ENCODE peak calls at places on chromosomes 7 and 10, in five cellular contexts. U is GM23248, W is neuronal stem cell, L is mammary epithelial cell, A is adipocyte. K is an unnamed sample.

GRCh38 chr10:87053121-87053520 is 33.0 kb downstream of the FAM25A start:
- DNase-seq in U (no peak), W (no peak), L (no peak), A (no peak), K (no peak)

GRCh38 chr7:43491984-43492383 is 90.9 kb upstream of the STK17A start:
- DNase-seq in U (peak), W (no peak), L (peak), A (peak), K (no peak)

GRCh38 chr7:35185908-35186731 is 67.8 kb downstream of the TBX20 start:
- DNase-seq in U (peak), W (peak), L (peak), A (peak), K (peak)

GRCh38 chr10:29652192-29652591 is 17.4 kb upstream of the SVIL start:
- DNase-seq in U (no peak), W (no peak), L (no peak), A (no peak), K (no peak)

GRCh38 chr10:114648368-114648767 is 9.7 kb downstream of the ABLIM1 start:
- DNase-seq in U (peak), W (no peak), L (peak), A (peak), K (no peak)

GRCh38 chr7:156096806-156097538 is 284.7 kb upstream of the SHH start:
- DNase-seq in U (no peak), W (no peak), L (no peak), A (no peak), K (peak)

GRCh38 chr7:41882271-41882670 is 179.4 kb upstream of the INHBA start:
- DNase-seq in U (no peak), W (no peak), L (no peak), A (no peak), K (no peak)

GRCh38 chr10:22341936-22342222 is 3.4 kb upstream of the SPAG6 start:
- DNase-seq in U (no peak), W (peak), L (no peak), A (no peak), K (no peak)

GRCh38 chr7:127792528-127793342 is 140.7 kb downstream of the SND1 start:
- DNase-seq in U (peak), W (peak), L (no peak), A (no peak), K (peak)

GRCh38 chr7:38374507-38374906 is 101.1 kb upstream of the TARP start:
- DNase-seq in U (peak), W (no peak), L (no peak), A (peak), K (peak)

GRCh38 chr10:115566867-115567266 is 473.7 kb downstream of the ATRNL1 start:
- DNase-seq in U (no peak), W (no peak), L (no peak), A (no peak), K (no peak)

GRCh38 chr10:123009105-123009805 is 449 bp downstream of the ACADSB start:
- DNase-seq in U (peak), W (peak), L (peak), A (peak), K (peak)

GRCh38 chr10:93995598-93996271 is 2.0 kb downstream of the PLCE1 start:
- DNase-seq in U (peak), W (no peak), L (peak), A (peak), K (no peak)

GRCh38 chr10:104045151-104046089 is 40.3 kb downstream of the COL17A1 start:
- DNase-seq in U (peak), W (peak), L (no peak), A (peak), K (peak)

GRCh38 chr7:139561-140243 is 52.7 kb upstream of the FAM20C start:
- DNase-seq in U (no peak), W (no peak), L (no peak), A (no peak), K (peak)

GRCh38 chr10:44437837-44438752 is 53.2 kb upstream of the CXCL12 start:
- DNase-seq in U (no peak), W (no peak), L (no peak), A (peak), K (peak)

GRCh38 chr10:7297094-7297493 is 113.7 kb downstream of the SFMBT2 start:
- DNase-seq in U (no peak), W (no peak), L (no peak), A (no peak), K (no peak)

GRCh38 chr7:139121-139520 is 53.2 kb upstream of the FAM20C start:
- DNase-seq in U (no peak), W (no peak), L (no peak), A (no peak), K (peak)

GRCh38 chr10:27252267-27253000 is 11.8 kb upstream of the ACBD5 start:
- DNase-seq in U (peak), W (no peak), L (peak), A (peak), K (peak)

GRCh38 chr7:128871050-128871449 is 8.4 kb downstream of the ATP6V1F start:
- DNase-seq in U (no peak), W (no peak), L (no peak), A (no peak), K (no peak)

GRCh38 chr7:123865517-123866117 is 20.6 kb downstream of the HYAL4 start:
- DNase-seq in U (peak), W (peak), L (peak), A (peak), K (peak)

GRCh38 chr10:12741255-12741915 is 260.1 kb downstream of the CCDC3 start:
- DNase-seq in U (no peak), W (no peak), L (no peak), A (no peak), K (no peak)

GRCh38 chr7:66301249-66301648 is 96.1 kb downstream of the TPST1 start:
- DNase-seq in U (no peak), W (no peak), L (no peak), A (no peak), K (no peak)

GRCh38 chr7:29563590-29564454 is at the start of gene PRR15:
- DNase-seq in U (peak), W (no peak), L (peak), A (peak), K (peak)

GRCh38 chr7:101924171-101924570 is 106.7 kb downstream of the CUX1 start:
- DNase-seq in U (peak), W (no peak), L (no peak), A (peak), K (no peak)

GRCh38 chr10:24893127-24893526 is 59.3 kb downstream of the PRTFDC1 start:
- DNase-seq in U (no peak), W (no peak), L (peak), A (no peak), K (no peak)

GRCh38 chr7:136677456-136678365 is 190.7 kb upstream of the CHRM2 start:
- DNase-seq in U (peak), W (no peak), L (peak), A (peak), K (no peak)
- H3K9ac ChIP-seq in U (peak), W (no peak), L (no peak), A (no peak), K (no peak)

GRCh38 chr7:8044761-8045430 is 76.3 kb downstream of the GLCCI1 start:
- DNase-seq in U (no peak), W (no peak), L (no peak), A (no peak), K (no peak)

GRCh38 chr7:8040768-8041369 is 72.3 kb downstream of the GLCCI1 start:
- DNase-seq in U (no peak), W (no peak), L (no peak), A (no peak), K (no peak)

GRCh38 chr7:8037151-8037550 is 68.6 kb downstream of the GLCCI1 start:
- DNase-seq in U (no peak), W (no peak), L (peak), A (no peak), K (no peak)

DNA sequence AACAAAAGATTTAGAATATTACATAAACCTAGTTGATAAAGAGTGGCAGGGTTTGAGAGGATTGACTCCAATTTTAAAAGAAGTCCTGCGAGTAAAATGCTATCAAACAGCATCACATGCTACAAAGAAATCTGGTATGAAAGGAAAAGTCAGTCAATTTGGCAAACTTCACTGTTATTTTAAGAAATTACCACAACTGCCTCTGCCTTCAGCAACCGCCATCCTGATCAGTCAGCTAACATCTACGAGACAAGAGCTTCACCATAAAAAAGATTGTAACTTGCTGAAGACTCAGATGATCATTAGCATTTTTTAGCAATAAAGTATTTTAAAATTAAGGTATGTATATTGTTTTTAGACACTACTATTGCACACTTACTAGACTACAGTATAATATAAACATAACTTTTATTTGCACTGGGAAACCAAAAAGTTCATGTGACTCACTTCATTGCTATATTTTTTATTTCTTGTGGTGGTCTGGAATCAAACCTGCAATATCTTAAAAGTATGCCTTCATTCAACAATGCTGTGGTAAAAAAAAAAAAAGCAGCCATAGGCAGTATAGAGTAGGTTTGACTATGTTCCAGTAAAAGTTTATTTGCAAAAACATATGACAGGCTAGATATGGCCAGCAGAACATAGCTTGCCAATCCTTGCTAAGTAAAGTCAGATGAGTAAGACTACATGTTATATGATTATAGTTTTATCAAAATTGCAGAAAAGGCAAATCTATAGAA is 74.4 kb downstream of the GLCCI1 start:
- DNase-seq in U (no peak), W (no peak), L (no peak), A (peak), K (no peak)
- H3K9ac ChIP-seq in U (no peak), W (no peak), L (no peak), A (no peak), K (no peak)

GRCh38 chr7:81768951-81769778 is 682 bp downstream of the HGF start:
- DNase-seq in U (peak), W (no peak), L (no peak), A (no peak), K (no peak)
- H3K9ac ChIP-seq in U (peak), W (no peak), L (no peak), A (peak), K (no peak)

GRCh38 chr7:159098424-159098786 is 46.3 kb downstream of the VIPR2 start:
- DNase-seq in U (no peak), W (no peak), L (no peak), A (no peak), K (peak)

GRCh38 chr7:159099217-159099655 is 45.4 kb downstream of the VIPR2 start:
- DNase-seq in U (no peak), W (no peak), L (no peak), A (no peak), K (peak)

GRCh38 chr7:159097661-159098423 is 46.8 kb downstream of the VIPR2 start:
- DNase-seq in U (no peak), W (peak), L (no peak), A (no peak), K (peak)

GRCh38 chr7:159099711-159100231 is 44.9 kb downstream of the VIPR2 start:
- DNase-seq in U (no peak), W (no peak), L (no peak), A (no peak), K (peak)

GRCh38 chr7:159098795-159099194 is 45.9 kb downstream of the VIPR2 start:
- DNase-seq in U (no peak), W (no peak), L (no peak), A (peak), K (peak)
- H3K9ac ChIP-seq in U (no peak), W (no peak), L (no peak), A (peak), K (no peak)

GRCh38 chr7:92624298-92624996 is 34.3 kb upstream of the FAM133B start:
- DNase-seq in U (no peak), W (no peak), L (no peak), A (no peak), K (no peak)

GRCh38 chr7:92627956-92628355 is 37.8 kb upstream of the FAM133B start:
- DNase-seq in U (no peak), W (no peak), L (no peak), A (no peak), K (no peak)

GRCh38 chr7:92626281-92626846 is 36.2 kb upstream of the FAM133B start:
- DNase-seq in U (no peak), W (no peak), L (no peak), A (no peak), K (no peak)

GRCh38 chr7:92623544-92623943 is 33.4 kb upstream of the FAM133B start:
- DNase-seq in U (no peak), W (no peak), L (no peak), A (no peak), K (no peak)

GRCh38 chr7:92625617-92626016 is 35.4 kb upstream of the FAM133B start:
- DNase-seq in U (peak), W (no peak), L (peak), A (no peak), K (no peak)
- H3K9ac ChIP-seq in U (no peak), W (no peak), L (no peak), A (no peak), K (no peak)

DNA sequence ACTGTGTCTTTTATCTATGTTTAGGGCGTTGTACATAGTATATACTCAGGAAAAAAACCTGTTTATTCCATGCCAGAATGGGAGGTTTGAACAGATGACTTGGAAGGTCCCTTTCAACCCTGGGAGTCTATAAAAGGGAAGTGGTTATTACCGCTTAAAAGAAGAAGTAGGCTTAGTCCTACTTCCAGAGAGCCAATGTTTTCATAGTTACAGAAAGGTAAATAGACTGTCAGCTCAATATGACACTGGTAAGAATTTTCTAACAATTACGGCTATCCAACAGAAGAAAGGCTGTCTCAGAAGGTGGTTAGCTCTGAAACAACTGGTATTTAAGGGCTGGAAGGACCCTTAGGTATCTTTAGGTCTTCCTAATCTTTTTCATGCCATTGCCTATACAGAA is 1.1 kb upstream of the TFAM start:
- DNase-seq in U (peak), W (no peak), L (peak), A (peak), K (no peak)
- H3K9ac ChIP-seq in U (peak), W (no peak), L (no peak), A (peak), K (no peak)

GRCh38 chr10:71266147-71266917 is 52.7 kb upstream of the SLC29A3 start:
- DNase-seq in U (peak), W (no peak), L (no peak), A (peak), K (no peak)
- H3K9ac ChIP-seq in U (peak), W (peak), L (no peak), A (peak), K (no peak)

GRCh38 chr10:48614481-48615383 is 9.9 kb upstream of the ARHGAP22 start:
- DNase-seq in U (peak), W (no peak), L (peak), A (peak), K (peak)
- H3K9ac ChIP-seq in U (peak), W (no peak), L (no peak), A (peak), K (no peak)

K was measured in endodermal cell.